ENCODE peak calls at places on chromosomes 1 and 21, in seven cellular contexts. X is GM10248, G is GM13977, O is colonic mucosa, W is brain microvascular endothelial cell, H is AG04450, Z is K562. M is an unnamed sample.

GRCh38 chr1:19758227-19758830 is 41.4 kb downstream of the TMCO4 start:
- DNase-seq in X (no peak), G (no peak), O (no peak), W (peak), H (peak), Z (no peak), M (peak)

GRCh38 chr1:232594768-232595698 is 34.9 kb downstream of the SIPA1L2 start:
- DNase-seq in X (no peak), G (no peak), O (no peak), W (no peak), H (no peak), Z (no peak), M (no peak)

GRCh38 chr1:161119379-161120061 is 1.6 kb downstream of the NIT1 start:
- DNase-seq in X (peak), G (peak), O (peak), W (peak), H (no peak), Z (peak), M (no peak)

GRCh38 chr1:10751160-10751559 is 45.3 kb downstream of the CASZ1 start:
- DNase-seq in X (no peak), G (no peak), O (no peak), W (no peak), H (no peak), Z (no peak), M (no peak)

GRCh38 chr1:35886606-35887431 is 3.8 kb downstream of the AGO1 start:
- DNase-seq in X (peak), G (peak), O (no peak), W (no peak), H (no peak), Z (peak), M (no peak)

GRCh38 chr1:177082855-177083741 is 81.4 kb downstream of the ASTN1 start:
- DNase-seq in X (no peak), G (no peak), O (no peak), W (no peak), H (no peak), Z (no peak), M (peak)

GRCh38 chr1:8727809-8728213 is 89.6 kb downstream of the RERE start:
- DNase-seq in X (peak), G (no peak), O (no peak), W (no peak), H (no peak), Z (no peak), M (no peak)

GRCh38 chr1:205450448-205450847 is 5.4 kb downstream of the BLACAT1 start:
- DNase-seq in X (no peak), G (no peak), O (no peak), W (no peak), H (no peak), Z (no peak), M (no peak)

GRCh38 chr1:212225871-212226302 is 59.3 kb upstream of the PPP2R5A start:
- DNase-seq in X (no peak), G (no peak), O (no peak), W (no peak), H (no peak), Z (no peak), M (no peak)

GRCh38 chr21:15171546-15171945 is 106.7 kb upstream of the NRIP1 start:
- DNase-seq in X (no peak), G (no peak), O (no peak), W (no peak), H (no peak), Z (no peak), M (no peak)

GRCh38 chr1:94739521-94740061 is 80.6 kb upstream of the SLC44A3 start:
- DNase-seq in X (no peak), G (no peak), O (no peak), W (peak), H (peak), Z (no peak), M (no peak)

GRCh38 chr1:30063621-30064280 is 659.6 kb downstream of the MATN1 start:
- DNase-seq in X (no peak), G (no peak), O (no peak), W (no peak), H (no peak), Z (no peak), M (no peak)

GRCh38 chr1:67552336-67552759 is 122.1 kb upstream of the SERBP1 start:
- DNase-seq in X (no peak), G (no peak), O (peak), W (no peak), H (no peak), Z (no peak), M (no peak)

GRCh38 chr21:39153842-39154241 is 29.4 kb downstream of the PSMG1 start:
- DNase-seq in X (no peak), G (no peak), O (no peak), W (no peak), H (no peak), Z (no peak), M (no peak)

GRCh38 chr1:243354511-243355153 is 98.8 kb downstream of the SDCCAG8 start:
- DNase-seq in X (peak), G (peak), O (no peak), W (no peak), H (no peak), Z (no peak), M (no peak)

GRCh38 chr1:204567067-204567466 is 50.9 kb downstream of the MDM4 start:
- DNase-seq in X (no peak), G (no peak), O (no peak), W (no peak), H (no peak), Z (no peak), M (no peak)

GRCh38 chr1:201772178-201772577 is 56.8 kb upstream of the IPO9 start:
- DNase-seq in X (no peak), G (no peak), O (no peak), W (peak), H (no peak), Z (no peak), M (no peak)

GRCh38 chr1:45954401-45954847 is 151.0 kb downstream of the MAST2 start:
- DNase-seq in X (no peak), G (no peak), O (peak), W (peak), H (peak), Z (peak), M (peak)

GRCh38 chr1:210536263-210536961 is 207.7 kb downstream of the HHAT start:
- DNase-seq in X (no peak), G (no peak), O (no peak), W (no peak), H (no peak), Z (no peak), M (no peak)

GRCh38 chr1:19974822-19975416 is 4.5 kb downstream of the PLA2G2A start:
- DNase-seq in X (peak), G (peak), O (peak), W (peak), H (peak), Z (peak), M (peak)

GRCh38 chr1:53153752-53154151 is 11.3 kb upstream of the SLC1A7 start:
- DNase-seq in X (no peak), G (no peak), O (no peak), W (no peak), H (no peak), Z (no peak), M (no peak)

GRCh38 chr1:241045659-241046058 is 311.3 kb downstream of the RGS7 start:
- DNase-seq in X (no peak), G (no peak), O (no peak), W (no peak), H (no peak), Z (no peak), M (no peak)

GRCh38 chr1:184260382-184260781 is 126.4 kb upstream of the C1orf21 start:
- DNase-seq in X (no peak), G (no peak), O (no peak), W (peak), H (peak), Z (no peak), M (no peak)

GRCh38 chr1:11059166-11059989 is 440 bp downstream of the SRM start:
- DNase-seq in X (no peak), G (no peak), O (no peak), W (no peak), H (no peak), Z (peak), M (no peak)

GRCh38 chr1:39649786-39650185 is 10.3 kb upstream of the HEYL start:
- DNase-seq in X (no peak), G (no peak), O (no peak), W (no peak), H (no peak), Z (no peak), M (no peak)

GRCh38 chr1:33424610-33425009 is 6.3 kb downstream of the PHC2 start:
- DNase-seq in X (no peak), G (no peak), O (no peak), W (peak), H (no peak), Z (no peak), M (no peak)

GRCh38 chr1:78483903-78484302 is 6.9 kb upstream of the PTGFR start:
- DNase-seq in X (no peak), G (no peak), O (no peak), W (peak), H (no peak), Z (no peak), M (no peak)

GRCh38 chr1:51578383-51579109 is 38.3 kb upstream of the OSBPL9 start:
- DNase-seq in X (peak), G (peak), O (no peak), W (no peak), H (no peak), Z (no peak), M (no peak)

GRCh38 chr1:3013371-3014038 is 7.8 kb upstream of the ACTRT2 start:
- DNase-seq in X (no peak), G (no peak), O (no peak), W (no peak), H (no peak), Z (no peak), M (no peak)

GRCh38 chr1:168121314-168122029 is 15.3 kb downstream of the GPR161 start:
- DNase-seq in X (no peak), G (no peak), O (peak), W (peak), H (peak), Z (no peak), M (peak)

GRCh38 chr1:9700340-9700739 is 48.8 kb downstream of the PIK3CD start:
- DNase-seq in X (no peak), G (no peak), O (no peak), W (peak), H (no peak), Z (no peak), M (no peak)

GRCh38 chr1:149884433-149885363 is 14.7 kb upstream of the BOLA1 start:
- DNase-seq in X (no peak), G (no peak), O (peak), W (peak), H (no peak), Z (peak), M (no peak)

GRCh38 chr1:208936431-208936830 is 647.1 kb upstream of the CAMK1G start:
- DNase-seq in X (no peak), G (no peak), O (no peak), W (no peak), H (no peak), Z (no peak), M (no peak)

GRCh38 chr1:21622466-21623315 is 46.5 kb downstream of the RAP1GAP start:
- DNase-seq in X (peak), G (peak), O (peak), W (no peak), H (no peak), Z (peak), M (no peak)

GRCh38 chr1:70961374-70961773 is 86.2 kb downstream of the PTGER3 start:
- DNase-seq in X (no peak), G (no peak), O (no peak), W (no peak), H (no peak), Z (no peak), M (no peak)

GRCh38 chr1:70966018-70966638 is 81.5 kb downstream of the PTGER3 start:
- DNase-seq in X (peak), G (peak), O (no peak), W (no peak), H (no peak), Z (peak), M (no peak)

GRCh38 chr1:70963374-70963773 is 84.2 kb downstream of the PTGER3 start:
- DNase-seq in X (no peak), G (no peak), O (no peak), W (no peak), H (no peak), Z (no peak), M (no peak)
- TF ChIP-seq CTCF in X (no peak), G (peak), O (no peak), W (no peak), H (no peak), Z (no peak), M (no peak)

GRCh38 chr21:28337319-28337718 is 655.4 kb downstream of the LTN1 start:
- DNase-seq in X (no peak), G (no peak), O (no peak), W (no peak), H (peak), Z (no peak), M (peak)
- TF ChIP-seq CTCF in X (no peak), G (no peak), O (no peak), W (peak), H (peak), Z (no peak), M (peak)

GRCh38 chr21:16193758-16194606 is 464.2 kb downstream of the USP25 start:
- DNase-seq in X (no peak), G (no peak), O (peak), W (peak), H (peak), Z (no peak), M (peak)
- TF ChIP-seq CTCF in X (peak), G (no peak), O (no peak), W (peak), H (peak), Z (no peak), M (peak)

GRCh38 chr1:43143441-43143888 is 28.6 kb downstream of the EBNA1BP2 start:
- DNase-seq in X (no peak), G (no peak), O (no peak), W (no peak), H (no peak), Z (peak), M (no peak)
- TF ChIP-seq CTCF in X (peak), G (peak), O (no peak), W (peak), H (peak), Z (peak), M (no peak)